ENCODE peak calls at places on chromosomes 4 and X, in six cellular contexts. N, W, R, U, Y and A are unnamed samples.

GRCh38 chrX:38513087-38513742 is 48.1 kb upstream of the TSPAN7 start:
- DNase-seq in R (no peak), N (no peak), U (no peak), Y (no peak), W (peak), A (no peak)

GRCh38 chr4:19298998-19299397 is 952.7 kb upstream of the SLIT2 start:
- DNase-seq in N (no peak), Y (peak), U (no peak), R (no peak), W (no peak), A (no peak)

GRCh38 chrX:6472652-6473342 is 62.1 kb downstream of the VCX3A start:
- DNase-seq in U (no peak), R (no peak), W (no peak), Y (no peak), N (no peak), A (no peak)

GRCh38 chrX:1909419-1910206 is 294.8 kb downstream of the ASMT start:
- DNase-seq in U (no peak), W (no peak), Y (no peak), R (no peak), N (no peak), A (no peak)

GRCh38 chr4:153409924-153410501 is 56.1 kb upstream of the TMEM131L start:
- DNase-seq in R (no peak), N (no peak), Y (peak), W (no peak), U (no peak), A (peak)

GRCh38 chr4:122777846-122778501 is 45.5 kb downstream of the BBS12 start:
- DNase-seq in R (no peak), W (no peak), Y (peak), U (no peak), N (no peak), A (peak)

GRCh38 chrX:47562615-47563243 is 1.7 kb downstream of the ARAF start:
- DNase-seq in N (no peak), W (no peak), R (peak), U (no peak), Y (no peak), A (peak)

GRCh38 chrX:135213200-135213844 is 38.5 kb upstream of the ETDA start:
- DNase-seq in W (no peak), U (no peak), Y (no peak), N (no peak), R (no peak), A (no peak)

GRCh38 chrX:15465347-15465746 is 27.8 kb downstream of the PIR start:
- DNase-seq in Y (peak), R (no peak), W (no peak), N (no peak), U (no peak), A (peak)

GRCh38 chr4:675980-676870 is 1.9 kb downstream of the MYL5 start:
- DNase-seq in R (peak), N (no peak), U (no peak), Y (no peak), W (peak), A (no peak)

GRCh38 chrX:25069209-25069608 is 53.4 kb upstream of the ARX start:
- DNase-seq in W (no peak), R (no peak), U (no peak), N (no peak), Y (no peak), A (no peak)

GRCh38 chr4:82519776-82520175 is 42.0 kb downstream of the TMEM150C start:
- DNase-seq in R (no peak), W (no peak), N (no peak), Y (peak), U (no peak), A (peak)

GRCh38 chr4:73815145-73815544 is 21.3 kb upstream of the CXCL6 start:
- DNase-seq in R (no peak), Y (peak), W (no peak), U (no peak), N (no peak), A (no peak)

GRCh38 chr4:151658959-151659593 is 101.7 kb downstream of the GATB start:
- DNase-seq in Y (peak), N (peak), R (no peak), W (no peak), U (no peak), A (peak)

GRCh38 chr4:39062499-39062898 is 467 bp downstream of the KLHL5 start:
- DNase-seq in R (no peak), Y (no peak), N (no peak), U (no peak), W (no peak), A (no peak)

GRCh38 chr4:72451349-72451748 is 117.7 kb downstream of the ADAMTS3 start:
- DNase-seq in R (no peak), Y (no peak), N (no peak), W (no peak), U (no peak), A (no peak)

GRCh38 chrX:36218801-36219200 is 299.3 kb downstream of the CFAP47 start:
- DNase-seq in W (no peak), Y (no peak), N (no peak), R (no peak), U (no peak), A (no peak)

GRCh38 chrX:30489323-30489722 is 88.2 kb downstream of the TASL start:
- DNase-seq in U (no peak), Y (no peak), W (no peak), R (no peak), N (no peak), A (peak)
- TF ChIP-seq CTCF in U (peak), Y (no peak), W (no peak), R (no peak), N (no peak), A (no peak)

GRCh38 chr4:124484940-124485339 is 227.6 kb downstream of the ANKRD50 start:
- DNase-seq in U (no peak), N (no peak), Y (no peak), R (no peak), W (no peak), A (no peak)

GRCh38 chr4:124483043-124483906 is 229.3 kb downstream of the ANKRD50 start:
- DNase-seq in R (peak), N (no peak), W (no peak), U (no peak), Y (peak), A (peak)

GRCh38 chr4:124481123-124481522 is 231.4 kb downstream of the ANKRD50 start:
- DNase-seq in U (no peak), R (no peak), Y (no peak), N (no peak), W (no peak), A (no peak)

GRCh38 chr4:124484008-124484407 is 228.5 kb downstream of the ANKRD50 start:
- DNase-seq in R (no peak), U (no peak), W (no peak), N (no peak), Y (no peak), A (no peak)

GRCh38 chr4:124486423-124486822 is 226.1 kb downstream of the ANKRD50 start:
- DNase-seq in U (no peak), R (no peak), N (no peak), W (no peak), Y (no peak), A (no peak)
- TF ChIP-seq CTCF in U (no peak), R (no peak), N (no peak), W (no peak), Y (no peak), A (no peak)

DNA sequence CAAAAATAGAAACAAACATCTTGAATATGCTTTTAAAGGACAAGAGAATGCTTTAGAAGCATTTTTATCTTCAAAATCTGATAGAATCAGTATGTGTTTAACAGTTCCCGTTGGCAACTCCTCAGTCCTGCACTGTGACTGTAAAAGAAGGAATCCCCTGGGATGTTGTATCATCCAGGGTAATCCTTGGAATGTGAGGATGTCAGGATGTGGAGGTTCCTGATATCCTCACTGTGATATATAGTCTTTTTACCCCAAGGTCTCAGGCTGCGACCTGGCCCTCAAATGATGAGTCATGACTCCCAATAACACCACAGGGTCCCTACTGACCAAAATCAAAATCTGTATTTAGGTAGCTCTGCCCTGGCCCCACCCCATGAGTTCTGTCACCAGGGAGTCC is 53.2 kb downstream of the PTCHD1 start:
- DNase-seq in U (no peak), R (no peak), W (no peak), N (no peak), Y (no peak), A (no peak)
- TF ChIP-seq CTCF in U (no peak), R (no peak), W (no peak), N (no peak), Y (no peak), A (no peak)

GRCh38 chrX:148682206-148682605 is 181.8 kb downstream of the AFF2 start:
- DNase-seq in R (no peak), Y (no peak), N (no peak), W (no peak), U (no peak), A (no peak)

GRCh38 chrX:148681605-148682004 is 181.2 kb downstream of the AFF2 start:
- DNase-seq in Y (no peak), N (no peak), U (no peak), R (no peak), W (no peak), A (no peak)
- TF ChIP-seq CTCF in Y (no peak), N (no peak), U (no peak), R (no peak), W (no peak), A (no peak)